ENCODE peak calls at places on chromosome 21, in seven cellular contexts. One of them, this sample, is unnamed.

GRCh38 chr21:41678016-41678935 is 88.6 kb downstream of the RIPK4 start:
- DNase-seq in CD4-positive, CD25-positive, alpha-beta regulatory T cell: no peak
- DNase-seq in effector memory CD4-positive, alpha-beta T cell: no peak
- DNase-seq in tibial nerve: no peak
- DNase-seq in AG10803: no peak
- DNase-seq in pancreas: peak
- DNase-seq in SK-N-SH: no peak
- DNase-seq in this sample: no peak

GRCh38 chr21:33817663-33818433 is 97.8 kb downstream of the ATP5PO start:
- DNase-seq in AG10803: no peak
- DNase-seq in effector memory CD4-positive, alpha-beta T cell: no peak
- DNase-seq in tibial nerve: no peak
- DNase-seq in CD4-positive, CD25-positive, alpha-beta regulatory T cell: no peak
- DNase-seq in pancreas: no peak
- DNase-seq in SK-N-SH: peak
- DNase-seq in this sample: no peak

GRCh38 chr21:42818328-42818749 is 61.0 kb downstream of the WDR4 start:
- DNase-seq in AG10803: peak
- DNase-seq in tibial nerve: peak
- DNase-seq in pancreas: no peak
- DNase-seq in CD4-positive, CD25-positive, alpha-beta regulatory T cell: peak
- DNase-seq in effector memory CD4-positive, alpha-beta T cell: peak
- DNase-seq in SK-N-SH: peak
- DNase-seq in this sample: no peak

GRCh38 chr21:46667191-46667734 is 31.8 kb downstream of the PRMT2 start:
- DNase-seq in tibial nerve: no peak
- DNase-seq in CD4-positive, CD25-positive, alpha-beta regulatory T cell: peak
- DNase-seq in SK-N-SH: peak
- DNase-seq in pancreas: no peak
- DNase-seq in effector memory CD4-positive, alpha-beta T cell: no peak
- DNase-seq in AG10803: peak
- DNase-seq in this sample: no peak

GRCh38 chr21:43926196-43926595 is 61.2 kb downstream of the AGPAT3 start:
- DNase-seq in SK-N-SH: no peak
- DNase-seq in effector memory CD4-positive, alpha-beta T cell: no peak
- DNase-seq in AG10803: no peak
- DNase-seq in pancreas: peak
- DNase-seq in tibial nerve: no peak
- DNase-seq in CD4-positive, CD25-positive, alpha-beta regulatory T cell: no peak
- DNase-seq in this sample: no peak

GRCh38 chr21:31279986-31280385 is 64.1 kb downstream of the TIAM1 start:
- DNase-seq in SK-N-SH: no peak
- DNase-seq in AG10803: no peak
- DNase-seq in pancreas: no peak
- DNase-seq in effector memory CD4-positive, alpha-beta T cell: no peak
- DNase-seq in CD4-positive, CD25-positive, alpha-beta regulatory T cell: no peak
- DNase-seq in tibial nerve: no peak
- DNase-seq in this sample: no peak

GRCh38 chr21:16522512-16522911 is 792.7 kb downstream of the USP25 start:
- DNase-seq in AG10803: peak
- DNase-seq in tibial nerve: no peak
- DNase-seq in pancreas: no peak
- DNase-seq in CD4-positive, CD25-positive, alpha-beta regulatory T cell: no peak
- DNase-seq in effector memory CD4-positive, alpha-beta T cell: no peak
- DNase-seq in SK-N-SH: no peak
- DNase-seq in this sample: peak

GRCh38 chr21:34960672-34961071 is 88.4 kb downstream of the RUNX1 start:
- DNase-seq in effector memory CD4-positive, alpha-beta T cell: no peak
- DNase-seq in SK-N-SH: no peak
- DNase-seq in AG10803: no peak
- DNase-seq in tibial nerve: no peak
- DNase-seq in CD4-positive, CD25-positive, alpha-beta regulatory T cell: no peak
- DNase-seq in pancreas: no peak
- DNase-seq in this sample: no peak

GRCh38 chr21:28063241-28063640 is 929.4 kb downstream of the LTN1 start:
- DNase-seq in CD4-positive, CD25-positive, alpha-beta regulatory T cell: no peak
- DNase-seq in tibial nerve: no peak
- DNase-seq in SK-N-SH: no peak
- DNase-seq in pancreas: no peak
- DNase-seq in AG10803: no peak
- DNase-seq in effector memory CD4-positive, alpha-beta T cell: no peak
- DNase-seq in this sample: no peak

GRCh38 chr21:14092834-14093560 is 117.8 kb downstream of the LIPI start:
- DNase-seq in SK-N-SH: no peak
- DNase-seq in CD4-positive, CD25-positive, alpha-beta regulatory T cell: no peak
- DNase-seq in pancreas: no peak
- DNase-seq in tibial nerve: no peak
- DNase-seq in AG10803: no peak
- DNase-seq in effector memory CD4-positive, alpha-beta T cell: no peak
- DNase-seq in this sample: no peak

GRCh38 chr21:33640697-33641338 is 723 bp downstream of the CRYZL1 start:
- DNase-seq in effector memory CD4-positive, alpha-beta T cell: no peak
- DNase-seq in AG10803: peak
- DNase-seq in SK-N-SH: peak
- DNase-seq in CD4-positive, CD25-positive, alpha-beta regulatory T cell: no peak
- DNase-seq in tibial nerve: no peak
- DNase-seq in pancreas: no peak
- DNase-seq in this sample: no peak

GRCh38 chr21:22490044-22490443 is 1491.8 kb downstream of the NCAM2 start:
- DNase-seq in tibial nerve: no peak
- DNase-seq in AG10803: no peak
- DNase-seq in effector memory CD4-positive, alpha-beta T cell: no peak
- DNase-seq in pancreas: no peak
- DNase-seq in SK-N-SH: no peak
- DNase-seq in CD4-positive, CD25-positive, alpha-beta regulatory T cell: no peak
- DNase-seq in this sample: no peak

GRCh38 chr21:22346576-22346975 is 1348.4 kb downstream of the NCAM2 start:
- DNase-seq in tibial nerve: no peak
- DNase-seq in CD4-positive, CD25-positive, alpha-beta regulatory T cell: no peak
- DNase-seq in AG10803: no peak
- DNase-seq in pancreas: no peak
- DNase-seq in effector memory CD4-positive, alpha-beta T cell: no peak
- DNase-seq in SK-N-SH: peak
- DNase-seq in this sample: no peak

GRCh38 chr21:29196021-29196663 is 65.7 kb downstream of the MAP3K7CL start:
- DNase-seq in AG10803: peak
- DNase-seq in SK-N-SH: peak
- DNase-seq in tibial nerve: peak
- DNase-seq in effector memory CD4-positive, alpha-beta T cell: peak
- DNase-seq in pancreas: no peak
- DNase-seq in CD4-positive, CD25-positive, alpha-beta regulatory T cell: peak
- DNase-seq in this sample: peak

GRCh38 chr21:34782666-34783365 is 114.0 kb downstream of the CLIC6 start:
- DNase-seq in AG10803: no peak
- DNase-seq in pancreas: no peak
- DNase-seq in tibial nerve: no peak
- DNase-seq in effector memory CD4-positive, alpha-beta T cell: no peak
- DNase-seq in SK-N-SH: no peak
- DNase-seq in CD4-positive, CD25-positive, alpha-beta regulatory T cell: no peak
- DNase-seq in this sample: no peak

GRCh38 chr21:21547368-21547953 is 549.3 kb downstream of the NCAM2 start:
- DNase-seq in effector memory CD4-positive, alpha-beta T cell: no peak
- DNase-seq in AG10803: no peak
- DNase-seq in pancreas: no peak
- DNase-seq in tibial nerve: no peak
- DNase-seq in SK-N-SH: no peak
- DNase-seq in CD4-positive, CD25-positive, alpha-beta regulatory T cell: no peak
- DNase-seq in this sample: no peak

GRCh38 chr21:42564561-42564971 is 50.9 kb downstream of the SLC37A1 start:
- DNase-seq in AG10803: no peak
- DNase-seq in effector memory CD4-positive, alpha-beta T cell: no peak
- DNase-seq in CD4-positive, CD25-positive, alpha-beta regulatory T cell: no peak
- DNase-seq in SK-N-SH: no peak
- DNase-seq in pancreas: no peak
- DNase-seq in tibial nerve: no peak
- DNase-seq in this sample: no peak

GRCh38 chr21:26884436-26884835 is 39.2 kb upstream of the ADAMTS1 start:
- DNase-seq in AG10803: no peak
- DNase-seq in effector memory CD4-positive, alpha-beta T cell: no peak
- DNase-seq in pancreas: no peak
- DNase-seq in tibial nerve: no peak
- DNase-seq in SK-N-SH: no peak
- DNase-seq in CD4-positive, CD25-positive, alpha-beta regulatory T cell: no peak
- DNase-seq in this sample: no peak

GRCh38 chr21:26887241-26887640 is 42.0 kb upstream of the ADAMTS1 start:
- DNase-seq in SK-N-SH: no peak
- DNase-seq in AG10803: peak
- DNase-seq in CD4-positive, CD25-positive, alpha-beta regulatory T cell: no peak
- DNase-seq in effector memory CD4-positive, alpha-beta T cell: no peak
- DNase-seq in pancreas: no peak
- DNase-seq in tibial nerve: no peak
- DNase-seq in this sample: no peak

GRCh38 chr21:26892151-26892550 is 46.9 kb upstream of the ADAMTS1 start:
- DNase-seq in tibial nerve: no peak
- DNase-seq in CD4-positive, CD25-positive, alpha-beta regulatory T cell: no peak
- DNase-seq in effector memory CD4-positive, alpha-beta T cell: no peak
- DNase-seq in AG10803: peak
- DNase-seq in SK-N-SH: no peak
- DNase-seq in pancreas: no peak
- DNase-seq in this sample: no peak

GRCh38 chr21:26888931-26889330 is 43.7 kb upstream of the ADAMTS1 start:
- DNase-seq in tibial nerve: no peak
- DNase-seq in CD4-positive, CD25-positive, alpha-beta regulatory T cell: no peak
- DNase-seq in pancreas: no peak
- DNase-seq in effector memory CD4-positive, alpha-beta T cell: no peak
- DNase-seq in AG10803: no peak
- DNase-seq in SK-N-SH: no peak
- DNase-seq in this sample: no peak

GRCh38 chr21:26888256-26888655 is 43.0 kb upstream of the ADAMTS1 start:
- DNase-seq in pancreas: no peak
- DNase-seq in tibial nerve: no peak
- DNase-seq in AG10803: peak
- DNase-seq in CD4-positive, CD25-positive, alpha-beta regulatory T cell: no peak
- DNase-seq in effector memory CD4-positive, alpha-beta T cell: no peak
- DNase-seq in SK-N-SH: no peak
- DNase-seq in this sample: no peak
- H3K4me3 ChIP-seq in pancreas: no peak
- H3K4me3 ChIP-seq in tibial nerve: no peak
- H3K4me3 ChIP-seq in AG10803: no peak
- H3K4me3 ChIP-seq in CD4-positive, CD25-positive, alpha-beta regulatory T cell: no peak
- H3K4me3 ChIP-seq in effector memory CD4-positive, alpha-beta T cell: no peak
- H3K4me3 ChIP-seq in SK-N-SH: no peak
- H3K4me3 ChIP-seq in this sample: no peak

GRCh38 chr21:37369307-37369854 is 2.8 kb downstream of the DYRK1A start:
- DNase-seq in tibial nerve: no peak
- DNase-seq in pancreas: no peak
- DNase-seq in effector memory CD4-positive, alpha-beta T cell: no peak
- DNase-seq in AG10803: no peak
- DNase-seq in CD4-positive, CD25-positive, alpha-beta regulatory T cell: peak
- DNase-seq in SK-N-SH: no peak
- DNase-seq in this sample: no peak
- H3K4me3 ChIP-seq in tibial nerve: no peak
- H3K4me3 ChIP-seq in pancreas: peak
- H3K4me3 ChIP-seq in effector memory CD4-positive, alpha-beta T cell: peak
- H3K4me3 ChIP-seq in AG10803: peak
- H3K4me3 ChIP-seq in CD4-positive, CD25-positive, alpha-beta regulatory T cell: peak
- H3K4me3 ChIP-seq in SK-N-SH: peak
- H3K4me3 ChIP-seq in this sample: peak

DNA sequence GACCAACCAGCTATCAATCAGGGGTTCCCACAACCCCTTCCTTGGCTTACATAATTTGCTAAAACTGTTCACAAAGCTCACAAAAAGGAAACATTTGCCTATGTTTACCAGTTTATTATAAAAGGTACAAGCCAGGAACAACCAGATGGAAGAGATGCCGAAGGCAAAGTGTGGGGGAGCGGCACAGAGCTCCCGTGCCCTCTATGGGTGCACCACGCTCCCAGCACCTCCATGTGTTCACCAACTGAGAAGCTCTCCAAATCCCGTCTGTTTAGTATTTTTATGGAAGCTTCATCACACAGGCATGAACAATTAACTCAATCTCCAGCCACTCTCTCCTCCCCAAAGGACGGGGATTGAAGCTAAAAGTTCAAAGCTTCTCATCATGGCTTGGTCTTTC is 32.9 kb downstream of the PSMG1 start:
- DNase-seq in CD4-positive, CD25-positive, alpha-beta regulatory T cell: no peak
- DNase-seq in SK-N-SH: no peak
- DNase-seq in AG10803: no peak
- DNase-seq in pancreas: no peak
- DNase-seq in effector memory CD4-positive, alpha-beta T cell: no peak
- DNase-seq in tibial nerve: no peak
- DNase-seq in this sample: no peak
- H3K4me3 ChIP-seq in CD4-positive, CD25-positive, alpha-beta regulatory T cell: no peak
- H3K4me3 ChIP-seq in SK-N-SH: no peak
- H3K4me3 ChIP-seq in AG10803: no peak
- H3K4me3 ChIP-seq in pancreas: no peak
- H3K4me3 ChIP-seq in effector memory CD4-positive, alpha-beta T cell: no peak
- H3K4me3 ChIP-seq in tibial nerve: no peak
- H3K4me3 ChIP-seq in this sample: no peak

GRCh38 chr21:45246535-45247320 is 41.0 kb downstream of the POFUT2 start:
- DNase-seq in pancreas: no peak
- DNase-seq in tibial nerve: no peak
- DNase-seq in CD4-positive, CD25-positive, alpha-beta regulatory T cell: no peak
- DNase-seq in SK-N-SH: no peak
- DNase-seq in effector memory CD4-positive, alpha-beta T cell: no peak
- DNase-seq in AG10803: no peak
- DNase-seq in this sample: no peak

GRCh38 chr21:45248893-45249381 is 38.8 kb downstream of the POFUT2 start:
- DNase-seq in SK-N-SH: peak
- DNase-seq in AG10803: peak
- DNase-seq in tibial nerve: no peak
- DNase-seq in effector memory CD4-positive, alpha-beta T cell: no peak
- DNase-seq in CD4-positive, CD25-positive, alpha-beta regulatory T cell: no peak
- DNase-seq in pancreas: no peak
- DNase-seq in this sample: no peak

GRCh38 chr21:45250272-45250671 is 37.4 kb downstream of the POFUT2 start:
- DNase-seq in pancreas: no peak
- DNase-seq in CD4-positive, CD25-positive, alpha-beta regulatory T cell: no peak
- DNase-seq in SK-N-SH: no peak
- DNase-seq in AG10803: no peak
- DNase-seq in tibial nerve: no peak
- DNase-seq in effector memory CD4-positive, alpha-beta T cell: no peak
- DNase-seq in this sample: no peak

GRCh38 chr21:45249626-45250025 is 38.1 kb downstream of the POFUT2 start:
- DNase-seq in CD4-positive, CD25-positive, alpha-beta regulatory T cell: no peak
- DNase-seq in pancreas: no peak
- DNase-seq in AG10803: no peak
- DNase-seq in effector memory CD4-positive, alpha-beta T cell: no peak
- DNase-seq in tibial nerve: no peak
- DNase-seq in SK-N-SH: no peak
- DNase-seq in this sample: no peak

DNA sequence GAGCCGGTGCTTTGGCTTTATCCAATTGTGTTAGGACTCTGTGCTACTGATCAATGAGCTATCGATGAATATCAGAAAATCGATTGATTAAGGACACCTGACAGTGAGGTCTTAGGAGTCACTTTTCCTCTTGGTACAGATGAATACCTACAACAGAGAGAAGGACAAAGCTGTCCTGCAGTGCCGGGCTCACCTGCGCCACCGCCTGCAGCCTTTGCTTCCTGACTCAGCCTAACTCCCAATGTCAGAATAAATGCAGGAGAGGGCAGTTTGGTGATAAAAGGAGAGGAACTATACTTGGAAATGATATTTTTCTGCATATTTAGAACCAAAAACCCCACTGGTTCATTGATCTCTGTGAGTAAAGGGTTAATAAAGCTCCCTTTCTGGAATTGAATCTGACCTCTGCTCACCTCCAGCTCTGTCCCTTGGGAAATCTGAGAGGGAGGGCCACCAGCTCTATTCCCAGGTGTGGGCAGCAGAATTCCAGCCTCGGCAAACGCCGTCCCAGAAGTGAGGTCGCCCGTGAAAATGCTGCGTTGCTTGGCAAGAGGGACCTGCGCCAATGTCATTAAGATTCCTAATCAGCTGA is 39.3 kb downstream of the POFUT2 start:
- DNase-seq in CD4-positive, CD25-positive, alpha-beta regulatory T cell: no peak
- DNase-seq in SK-N-SH: no peak
- DNase-seq in pancreas: no peak
- DNase-seq in effector memory CD4-positive, alpha-beta T cell: no peak
- DNase-seq in AG10803: no peak
- DNase-seq in tibial nerve: no peak
- DNase-seq in this sample: no peak
- H3K4me3 ChIP-seq in CD4-positive, CD25-positive, alpha-beta regulatory T cell: no peak
- H3K4me3 ChIP-seq in SK-N-SH: peak
- H3K4me3 ChIP-seq in pancreas: no peak
- H3K4me3 ChIP-seq in effector memory CD4-positive, alpha-beta T cell: no peak
- H3K4me3 ChIP-seq in AG10803: peak
- H3K4me3 ChIP-seq in tibial nerve: no peak
- H3K4me3 ChIP-seq in this sample: peak

This sample was measured in skeletal muscle cell.